ENCODE peak calls at places on chromosomes 16 and 17, in five cellular contexts. P is A549, J is OCI-LY7, R is heart right ventricle, K is adrenal gland. V is an unnamed sample.

GRCh38 chr16:28596115-28596630 is 677 bp downstream of the SULT1A2 start:
- DNase-seq in P (no peak), J (no peak), R (no peak), K (no peak), V (no peak)

GRCh38 chr17:40850287-40850972 is 16.6 kb downstream of the KRT12 start:
- DNase-seq in P (no peak), J (no peak), R (no peak), K (no peak), V (no peak)

GRCh38 chr16:69138608-69139007 is 6.2 kb downstream of the UTP4 start:
- DNase-seq in P (no peak), J (no peak), R (no peak), K (no peak), V (no peak)

GRCh38 chr17:34996422-34997029 is 16.2 kb downstream of the LIG3 start:
- DNase-seq in P (no peak), J (no peak), R (no peak), K (no peak), V (no peak)

GRCh38 chr16:66660422-66661209 is 35.9 kb downstream of the CMTM4 start:
- DNase-seq in P (peak; percentile 72), J (no peak), R (peak; percentile 64), K (peak; percentile 85), V (no peak)

GRCh38 chr16:88770459-88771293 is 14.3 kb downstream of the PIEZO1 start:
- DNase-seq in P (no peak), J (no peak), R (peak; percentile 70), K (peak; percentile 75), V (no peak)

GRCh38 chr16:1678500-1679098 is 520 bp downstream of the JPT2 start:
- DNase-seq in P (peak; percentile 52), J (peak; percentile 33), R (peak; percentile 17), K (peak; percentile 75), V (peak; percentile 48)

GRCh38 chr17:63537991-63538692 is 12.1 kb upstream of the DCAF7 start:
- DNase-seq in P (no peak), J (no peak), R (no peak), K (no peak), V (no peak)

GRCh38 chr16:88744839-88745521 is 38.7 kb downstream of the CTU2 start:
- DNase-seq in P (no peak), J (no peak), R (peak; percentile 33), K (no peak), V (no peak)

GRCh38 chr17:63546308-63547082 is 3.8 kb upstream of the DCAF7 start:
- DNase-seq in P (no peak), J (no peak), R (no peak), K (no peak), V (no peak)

GRCh38 chr16:49454426-49455180 is 81.0 kb downstream of the C16orf78 start:
- DNase-seq in P (no peak), J (no peak), R (no peak), K (no peak), V (no peak)

GRCh38 chr16:80198265-80198994 is 342.4 kb upstream of the DYNLRB2 start:
- DNase-seq in P (no peak), J (no peak), R (no peak), K (no peak), V (no peak)

GRCh38 chr16:86430814-86431213 is 79.5 kb upstream of the FOXF1 start:
- DNase-seq in P (no peak), J (no peak), R (no peak), K (no peak), V (no peak)

GRCh38 chr17:35586569-35587073 is 501 bp upstream of the AP2B1 start:
- DNase-seq in P (no peak), J (no peak), R (no peak), K (no peak), V (no peak)

GRCh38 chr17:49358638-49359247 is 3.3 kb downstream of the ZNF652 start:
- DNase-seq in P (no peak), J (peak; percentile 75), R (no peak), K (no peak), V (peak; percentile 88)

GRCh38 chr17:50319630-50320029 is 26.3 kb upstream of the XYLT2 start:
- DNase-seq in P (no peak), J (no peak), R (no peak), K (no peak), V (no peak)

GRCh38 chr17:79645022-79645776 is 34.3 kb upstream of the RBFOX3 start:
- DNase-seq in P (no peak), J (no peak), R (no peak), K (peak; percentile 24), V (no peak)

GRCh38 chr16:31077592-31078199 is 3.5 kb downstream of the ZNF646 start:
- DNase-seq in P (no peak), J (no peak), R (no peak), K (no peak), V (no peak)

GRCh38 chr16:66116163-66116792 is 250.2 kb upstream of the CDH5 start:
- DNase-seq in P (no peak), J (no peak), R (no peak), K (no peak), V (no peak)

GRCh38 chr17:48012151-48012520 is 25.5 kb downstream of the COPZ2 start:
- DNase-seq in P (no peak), J (peak; percentile 89), R (no peak), K (peak; percentile 84), V (peak; percentile 78)

GRCh38 chr17:76273435-76273921 is 8.3 kb downstream of the UBALD2 start:
- DNase-seq in P (no peak), J (no peak), R (no peak), K (no peak), V (no peak)

GRCh38 chr16:87854053-87854906 is 15.0 kb downstream of the SLC7A5 start:
- DNase-seq in P (no peak), J (no peak), R (no peak), K (no peak), V (no peak)

GRCh38 chr16:57916735-57917450 is 54.0 kb downstream of the CNGB1 start:
- DNase-seq in P (no peak), J (no peak), R (no peak), K (no peak), V (no peak)

GRCh38 chr16:49510676-49511305 is 137.2 kb downstream of the C16orf78 start:
- DNase-seq in P (no peak), J (no peak), R (no peak), K (no peak), V (no peak)

GRCh38 chr17:40378966-40379365 is 14.4 kb upstream of the GJD3 start:
- DNase-seq in P (no peak), J (no peak), R (no peak), K (no peak), V (no peak)

GRCh38 chr16:50216231-50216630 is 50.1 kb upstream of the ADCY7 start:
- DNase-seq in P (no peak), J (no peak), R (no peak), K (no peak), V (no peak)

GRCh38 chr16:83615553-83615952 is 192.2 kb upstream of the HSBP1 start:
- DNase-seq in P (no peak), J (no peak), R (no peak), K (no peak), V (no peak)

GRCh38 chr16:24776486-24777220 is 47.2 kb downstream of the TNRC6A start:
- DNase-seq in P (no peak), J (no peak), R (peak; percentile 41), K (peak; percentile 83), V (no peak)

GRCh38 chr16:53129281-53130192 is 74.7 kb downstream of the CHD9 start:
- DNase-seq in P (no peak), J (peak; percentile 17), R (no peak), K (no peak), V (no peak)

GRCh38 chr16:31265329-31266245 is 5.8 kb downstream of the ITGAM start:
- DNase-seq in P (peak; percentile 95), J (no peak), R (no peak), K (no peak), V (peak; percentile 92)

GRCh38 chr16:68234188-68235104 is 1.5 kb downstream of the ESRP2 start:
- DNase-seq in P (no peak), J (no peak), R (no peak), K (peak; percentile 59), V (no peak)

GRCh38 chr16:56830669-56831068 is 34.3 kb upstream of the SLC12A3 start:
- DNase-seq in P (no peak), J (no peak), R (no peak), K (no peak), V (no peak)

GRCh38 chr16:595942-596735 is 6.3 kb downstream of the RAB40C start:
- DNase-seq in P (no peak), J (no peak), R (no peak), K (no peak), V (no peak)

GRCh38 chr16:84582958-84583516 is 34.8 kb downstream of the COTL1 start:
- DNase-seq in P (peak; percentile 43), J (no peak), R (no peak), K (no peak), V (no peak)

GRCh38 chr16:50354082-50354481 is 14.7 kb downstream of the BRD7 start:
- DNase-seq in P (no peak), J (no peak), R (no peak), K (no peak), V (no peak)

GRCh38 chr17:72388765-72389473 is 268.1 kb downstream of the SOX9 start:
- DNase-seq in P (peak; percentile 87), J (peak; percentile 20), R (no peak), K (no peak), V (peak; percentile 89)

GRCh38 chr17:29594441-29595090 is 1.6 kb downstream of the ANKRD13B start:
- DNase-seq in P (no peak), J (no peak), R (peak; percentile 5), K (no peak), V (no peak)
- H3K4me3 ChIP-seq in P (peak overlapping the region; percentile 82), J (peak overlapping the region; percentile 92), R (peak overlapping the region; percentile 67), K (no peak overlapping the region), V (no peak overlapping the region)

GRCh38 chr16:3459401-3460090 is 16.1 kb downstream of the NAA60 start:
- DNase-seq in P (no peak), J (no peak), R (no peak), K (peak; percentile 39), V (peak; percentile 49)
- H3K4me3 ChIP-seq in P (peak overlapping the region; percentile 100), J (peak overlapping the region; percentile 98), R (peak overlapping the region; percentile 84), K (no peak overlapping the region), V (peak overlapping the region; percentile 74)

GRCh38 chr16:64717871-64718270 is 404.0 kb downstream of the CDH11 start:
- DNase-seq in P (no peak), J (no peak), R (no peak), K (no peak), V (no peak)
- H3K4me3 ChIP-seq in P (no peak overlapping the region), J (no peak overlapping the region), R (no peak overlapping the region), K (no peak overlapping the region), V (no peak overlapping the region)

DNA sequence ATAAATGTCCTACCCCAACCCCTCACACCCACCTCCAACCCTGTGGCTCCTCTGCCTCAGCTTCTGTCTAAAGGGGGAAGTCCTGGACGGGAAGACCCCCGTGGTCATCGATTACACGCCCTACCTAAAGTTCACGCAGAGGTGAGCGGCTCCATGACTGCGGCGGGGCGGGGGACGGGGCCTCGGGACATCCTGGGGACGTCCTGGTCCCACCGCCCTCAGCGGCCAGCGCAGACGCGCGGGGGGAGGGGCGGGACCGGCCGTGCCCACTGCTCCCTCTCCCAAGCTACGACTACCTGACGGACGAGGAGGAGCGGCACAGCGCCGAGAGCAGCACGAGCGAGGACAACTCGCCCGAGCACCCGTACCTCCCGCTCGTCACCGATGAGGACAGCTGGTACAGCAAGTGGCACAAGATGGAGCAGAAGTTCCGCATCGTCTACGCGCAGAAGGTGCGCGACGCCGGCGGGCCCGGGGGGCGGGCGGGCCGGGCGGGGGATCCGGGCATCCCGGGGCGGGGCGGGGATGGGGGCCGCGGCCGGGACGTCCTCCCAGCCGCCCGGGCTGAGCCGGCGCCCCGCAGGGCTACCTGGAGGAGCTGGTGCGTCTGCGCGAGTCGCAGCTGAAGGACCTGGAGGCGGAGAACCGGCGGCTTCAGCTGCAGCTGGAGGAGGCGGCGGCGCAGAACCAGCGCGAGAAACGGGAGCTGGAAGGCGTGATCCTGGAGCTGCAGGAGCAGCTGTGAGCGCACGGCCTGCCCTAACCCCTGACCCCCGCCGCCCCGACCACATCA is 6.7 kb downstream of the RUNDC3A start:
- DNase-seq in P (peak; percentile 93), J (peak; percentile 42), R (no peak), K (peak; percentile 77), V (peak; percentile 57)
- H3K4me3 ChIP-seq in P (peak overlapping the region; percentile 63), J (peak overlapping the region; percentile 61), R (peak overlapping the region; percentile 29), K (no peak overlapping the region), V (peak overlapping the region; percentile 19)

V was measured in GM12865.